ENCODE peak calls at places on chromosomes 4 and X, in nine cellular contexts. Z is AG08396; P is C1 segment of cervical spinal cord; J is fibroblast of mammary gland; V is RPMI8226; X is NCI-H1417 treated with DMSO at 0.1 percent for 48 hours; N is ELR; F is stimulated activated naive CD4-positive, alpha-beta T cell treated with Interleukin-2 at 50 U/mL for 16 hours; S is adrenal gland. G is an unnamed sample.

GRCh38 chr4:8910100-8910821 is 38.6 kb upstream of the HMX1 start:
- DNase-seq in Z (no peak), V (no peak), F (no peak), N (no peak), J (no peak), X (no peak), P (no peak), S (peak), G (no peak)

GRCh38 chr4:178577933-178578332 is 1135.7 kb upstream of the AGA start:
- DNase-seq in F (no peak), J (no peak), N (peak), Z (no peak), P (no peak), S (no peak), V (no peak), X (no peak), G (no peak)

GRCh38 chrX:121592884-121593283 is 545.5 kb downstream of the GLUD2 start:
- DNase-seq in X (no peak), N (no peak), S (no peak), J (no peak), Z (no peak), V (no peak), P (no peak), F (no peak), G (no peak)

GRCh38 chr4:164761233-164761632 is 7.3 kb downstream of the SMIM31 start:
- DNase-seq in P (no peak), N (no peak), V (no peak), Z (no peak), J (no peak), F (no peak), S (no peak), X (no peak), G (no peak)

GRCh38 chrX:133435544-133436124 is 20.3 kb upstream of the GPC4 start:
- DNase-seq in N (no peak), S (no peak), F (no peak), X (no peak), J (no peak), Z (no peak), V (no peak), P (no peak), G (no peak)

GRCh38 chr4:151983854-151984253 is 223.0 kb upstream of the GATB start:
- DNase-seq in P (no peak), Z (peak), J (no peak), X (peak), F (no peak), S (no peak), N (no peak), V (no peak), G (no peak)

GRCh38 chr4:34182346-34182745 is 2062.0 kb downstream of the ARAP2 start:
- DNase-seq in V (no peak), P (no peak), J (peak), X (no peak), F (no peak), S (no peak), Z (no peak), N (peak), G (no peak)

GRCh38 chrX:151359931-151360871 is 36.8 kb upstream of the VMA21 start:
- DNase-seq in X (no peak), Z (peak), J (no peak), P (no peak), F (peak), S (peak), V (peak), N (peak), G (no peak)

GRCh38 chrX:118475903-118476302 is 19.7 kb upstream of the DOCK11 start:
- DNase-seq in J (no peak), N (no peak), P (no peak), S (no peak), Z (no peak), V (no peak), F (no peak), X (no peak), G (no peak)

GRCh38 chr4:92234393-92235176 is 69.2 kb upstream of the GRID2 start:
- DNase-seq in X (no peak), Z (peak), V (no peak), J (peak), P (no peak), F (no peak), N (peak), S (no peak), G (no peak)

GRCh38 chr4:80360900-80361299 is 25.4 kb downstream of the CFAP299 start:
- DNase-seq in Z (no peak), N (peak), X (no peak), P (no peak), S (no peak), F (no peak), V (no peak), J (peak), G (no peak)

GRCh38 chrX:30060718-30061117 is 154.6 kb upstream of the MAGEB2 start:
- DNase-seq in S (no peak), N (peak), V (no peak), X (no peak), P (no peak), F (no peak), J (peak), Z (no peak), G (no peak)

GRCh38 chr4:71441186-71442169 is 102.7 kb downstream of the SLC4A4 start:
- DNase-seq in F (no peak), S (no peak), N (peak), P (no peak), X (no peak), Z (no peak), J (peak), V (peak), G (no peak)

GRCh38 chr4:139903845-139904244 is 238.2 kb downstream of the MGST2 start:
- DNase-seq in P (no peak), S (no peak), J (peak), N (peak), V (no peak), X (no peak), Z (no peak), F (no peak), G (no peak)

GRCh38 chr4:13611283-13611842 is 16.2 kb downstream of the BOD1L1 start:
- DNase-seq in N (peak), X (no peak), S (no peak), Z (peak), P (peak), F (no peak), J (peak), V (peak), G (no peak)

GRCh38 chr4:98661356-98662054 is 3.1 kb upstream of the TSPAN5 start:
- DNase-seq in N (no peak), V (no peak), P (no peak), X (no peak), J (no peak), F (no peak), S (no peak), Z (no peak), G (no peak)

GRCh38 chr4:175453456-175453855 is 358.6 kb downstream of the GPM6A start:
- DNase-seq in Z (no peak), F (no peak), X (no peak), P (no peak), S (no peak), J (peak), V (no peak), N (peak), G (no peak)

GRCh38 chr4:84379881-84380618 is 119.0 kb downstream of the NKX6-1 start:
- DNase-seq in S (no peak), P (no peak), J (peak), X (no peak), Z (no peak), V (no peak), F (no peak), N (peak), G (no peak)

GRCh38 chr4:26457412-26457811 is 32.9 kb downstream of the CCKAR start:
- DNase-seq in F (no peak), S (no peak), X (no peak), N (no peak), J (no peak), V (no peak), Z (no peak), P (no peak), G (no peak)

GRCh38 chr4:75844151-75844662 is 58.0 kb downstream of the PPEF2 start:
- DNase-seq in N (peak), P (no peak), Z (peak), X (no peak), F (no peak), J (peak), S (no peak), V (no peak), G (no peak)

GRCh38 chr4:177005801-177006230 is 213.1 kb upstream of the VEGFC start:
- DNase-seq in J (peak), S (no peak), N (peak), F (no peak), X (no peak), P (no peak), Z (no peak), V (no peak), G (no peak)

GRCh38 chr4:186067757-186068385 is 1.1 kb upstream of the TLR3 start:
- DNase-seq in S (peak), P (peak), Z (peak), F (peak), N (peak), J (peak), X (peak), V (peak), G (peak)

G was measured in caudate nucleus.